ENCODE peak calls at places on chromosomes 12 and 14, in six cellular contexts. F, N, K, P, O and E are unnamed samples.

GRCh38 chr14:96294246-96294645 is 38.2 kb downstream of the BDKRB1 start:
- DNase-seq in K (no peak), P (no peak), O (no peak), F (no peak), N (no peak), E (no peak)

GRCh38 chr14:82854131-82854530 is 1320.5 kb upstream of the SEL1L start:
- DNase-seq in F (no peak), K (no peak), P (no peak), O (no peak), N (no peak), E (no peak)

GRCh38 chr14:20417250-20418186 is 4.2 kb upstream of the TEP1 start:
- DNase-seq in O (no peak), K (no peak), N (no peak), P (no peak), F (no peak), E (no peak)

GRCh38 chr14:36503771-36504741 is 16.0 kb downstream of the NKX2-1 start:
- DNase-seq in F (no peak), P (no peak), K (no peak), O (peak), N (no peak), E (peak)

GRCh38 chr14:104293231-104293841 is 154.9 kb downstream of the KIF26A start:
- DNase-seq in O (no peak), K (no peak), F (no peak), N (no peak), P (no peak), E (no peak)

GRCh38 chr14:26687438-26687837 is 89.6 kb upstream of the NOVA1 start:
- DNase-seq in K (no peak), O (no peak), P (no peak), N (no peak), F (no peak), E (no peak)

GRCh38 chr14:105879503-105879866 is 353.1 kb downstream of the TMEM121 start:
- DNase-seq in O (no peak), N (no peak), F (no peak), P (peak), K (no peak), E (no peak)

GRCh38 chr12:32949815-32950214 is 53.2 kb upstream of the PKP2 start:
- DNase-seq in F (no peak), O (no peak), P (no peak), K (no peak), N (no peak), E (no peak)

GRCh38 chr14:78345346-78345745 is 175.2 kb downstream of the NRXN3 start:
- DNase-seq in N (no peak), K (no peak), P (no peak), F (no peak), O (no peak), E (no peak)

GRCh38 chr12:42104784-42105183 is 39.9 kb downstream of the GXYLT1 start:
- DNase-seq in N (no peak), O (no peak), F (no peak), K (no peak), P (no peak), E (no peak)

GRCh38 chr14:70671652-70672327 is 30.1 kb downstream of the TTC9 start:
- DNase-seq in P (no peak), O (no peak), N (no peak), K (no peak), F (no peak), E (no peak)

GRCh38 chr14:37709419-37710195 is 114.2 kb downstream of the TTC6 start:
- DNase-seq in F (no peak), O (no peak), K (no peak), P (no peak), N (no peak), E (peak)

GRCh38 chr14:105128059-105128458 is 40.5 kb downstream of the JAG2 start:
- DNase-seq in O (no peak), F (no peak), K (no peak), P (peak), N (no peak), E (no peak)

GRCh38 chr12:33825986-33826602 is 196.2 kb upstream of the ALG10 start:
- DNase-seq in O (no peak), F (no peak), K (no peak), P (no peak), N (peak), E (no peak)

GRCh38 chr12:103503546-103504480 is 8.0 kb upstream of the C12orf42 start:
- DNase-seq in N (no peak), F (no peak), O (peak), P (peak), K (no peak), E (peak)